ENCODE peak calls at places on chromosome 22, in five cellular contexts. F is K562, T is H1, G is HepG2, P is GM12878. E is an unnamed sample.

GRCh38 chr22:19036523-19037273 is 85.5 kb downstream of the DGCR2 start:
- DNase-seq in F (no peak), T (no peak), G (no peak), P (no peak), E (peak)

GRCh38 chr22:39522567-39523300 is 2.4 kb downstream of the ATF4 start:
- DNase-seq in F (no peak), T (no peak), G (no peak), P (no peak), E (no peak)

GRCh38 chr22:39868741-39869140 is 24.8 kb downstream of the ENTHD1 start:
- DNase-seq in F (no peak), T (no peak), G (no peak), P (peak), E (no peak)

GRCh38 chr22:35301370-35301874 is 1.7 kb downstream of the TOM1 start:
- DNase-seq in F (peak), T (no peak), G (peak), P (no peak), E (no peak)

GRCh38 chr22:36846949-36847348 is 13.9 kb upstream of the NCF4 start:
- DNase-seq in F (no peak), T (no peak), G (no peak), P (no peak), E (no peak)

GRCh38 chr22:39091136-39092081 is 5.6 kb upstream of the APOBEC3H start:
- DNase-seq in F (no peak), T (no peak), G (no peak), P (no peak), E (no peak)

GRCh38 chr22:35631597-35631996 is 14.5 kb upstream of the MB start:
- DNase-seq in F (peak), T (peak), G (peak), P (no peak), E (peak)

GRCh38 chr22:50691521-50691920 is 18.9 kb downstream of the SHANK3 start:
- DNase-seq in F (no peak), T (peak), G (peak), P (peak), E (no peak)

DNA sequence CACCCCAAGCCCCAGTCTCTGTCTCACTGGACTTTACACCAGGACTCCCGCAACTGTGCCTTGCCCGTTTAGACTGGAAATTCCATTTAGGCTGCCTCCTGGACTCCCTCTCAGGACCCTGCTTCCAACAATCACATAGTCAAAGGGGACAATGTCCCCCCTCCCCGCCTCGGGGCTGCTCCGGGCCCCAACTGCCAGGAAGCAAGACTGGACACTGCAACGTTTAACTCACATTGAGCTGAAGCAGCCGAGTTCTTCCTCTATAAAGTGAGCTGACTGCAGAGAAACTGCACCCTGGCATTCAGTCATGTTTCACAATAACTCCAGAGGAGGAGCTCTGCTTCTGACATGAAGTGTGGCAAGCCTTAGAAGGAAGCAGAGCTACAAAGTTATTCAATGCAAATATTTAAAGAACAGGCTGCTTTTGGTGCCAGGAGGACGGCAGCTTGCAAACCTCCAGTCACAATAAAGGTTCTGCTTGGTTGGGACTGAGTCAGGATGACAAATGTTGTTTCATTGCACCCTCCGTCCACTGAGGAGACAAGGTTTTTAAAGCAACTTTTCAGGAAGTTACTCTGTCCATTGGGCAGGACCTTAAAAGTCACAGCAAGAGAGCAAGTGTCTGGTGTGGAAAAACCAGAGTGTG is 19.9 kb downstream of the PACSIN2 start:
- DNase-seq in F (no peak), T (no peak), G (peak), P (peak), E (no peak)
- TF ChIP-seq SP1 in F (no peak), T (no peak), G (no peak), P (no peak), E (no peak)

DNA sequence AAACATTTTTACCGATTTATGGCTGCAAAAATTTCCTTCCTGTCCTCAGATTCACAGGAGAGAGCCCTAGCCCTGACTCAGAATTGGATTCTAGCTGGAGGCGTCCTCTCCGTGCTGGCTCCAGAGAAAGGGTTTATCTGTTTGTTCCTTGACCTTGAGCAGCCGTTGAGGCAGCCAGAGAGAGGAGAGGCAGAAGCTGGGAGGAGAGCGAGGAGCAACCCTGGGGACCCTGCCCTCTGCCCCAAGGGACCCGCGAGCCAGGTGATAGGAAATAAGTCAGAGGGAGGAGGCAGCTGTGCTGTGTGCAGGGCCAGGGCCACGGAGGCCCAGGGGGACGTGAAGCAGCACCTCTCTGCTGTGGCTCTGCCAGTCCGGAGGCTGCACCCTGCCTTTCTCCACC is 75.6 kb downstream of the IGLL1 start:
- DNase-seq in F (no peak), T (no peak), G (no peak), P (no peak), E (no peak)
- TF ChIP-seq ATF2 in F (no peak), T (no peak), G (no peak), P (no peak), E (no peak)

GRCh38 chr22:42637555-42637954 is 2.8 kb downstream of the ATP5MGL start:
- DNase-seq in F (no peak), T (no peak), G (no peak), P (no peak), E (no peak)
- TF ChIP-seq SP1 in F (no peak), T (no peak), G (no peak), P (no peak), E (no peak)

DNA sequence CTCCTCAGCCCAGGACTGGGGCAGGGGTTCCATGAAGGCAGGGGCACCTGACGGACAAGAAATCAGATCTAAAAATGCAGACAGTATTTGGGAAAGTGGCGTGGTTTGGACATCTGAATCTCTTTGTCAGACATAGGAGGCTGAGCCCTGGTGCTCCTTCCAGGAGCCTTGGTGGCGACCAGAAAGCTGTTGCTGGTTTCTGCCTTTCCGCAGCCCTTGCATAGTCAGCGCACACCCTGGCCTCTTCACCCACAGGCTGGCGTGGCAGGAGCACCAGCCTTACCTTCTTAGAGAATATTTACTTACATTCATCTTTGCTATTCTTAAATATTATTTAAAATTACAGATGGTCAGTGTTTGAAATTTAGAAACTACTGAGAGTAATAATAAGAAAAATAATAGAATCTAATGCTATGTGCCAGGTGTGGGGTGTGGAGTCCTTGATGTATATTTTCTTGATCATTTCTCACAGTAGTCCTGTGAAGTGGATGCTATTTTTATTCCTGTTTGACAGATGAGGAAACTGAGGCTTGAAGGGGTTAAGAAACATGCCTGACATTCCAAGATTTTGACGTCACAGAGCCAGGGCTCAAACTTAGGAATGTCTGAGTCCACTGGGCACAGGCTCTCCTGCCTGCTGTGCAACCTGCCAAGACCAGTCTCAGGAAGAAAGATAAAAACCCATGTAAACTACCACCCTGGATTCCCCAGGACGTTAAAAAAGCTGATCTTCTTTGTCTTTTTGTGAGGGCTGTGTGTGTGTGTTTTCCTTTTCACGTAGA is 51.6 kb downstream of the TBC1D22A start:
- DNase-seq in F (no peak), T (peak), G (no peak), P (no peak), E (no peak)
- TF ChIP-seq ATF2 in F (no peak), T (no peak), G (no peak), P (no peak), E (no peak)

DNA sequence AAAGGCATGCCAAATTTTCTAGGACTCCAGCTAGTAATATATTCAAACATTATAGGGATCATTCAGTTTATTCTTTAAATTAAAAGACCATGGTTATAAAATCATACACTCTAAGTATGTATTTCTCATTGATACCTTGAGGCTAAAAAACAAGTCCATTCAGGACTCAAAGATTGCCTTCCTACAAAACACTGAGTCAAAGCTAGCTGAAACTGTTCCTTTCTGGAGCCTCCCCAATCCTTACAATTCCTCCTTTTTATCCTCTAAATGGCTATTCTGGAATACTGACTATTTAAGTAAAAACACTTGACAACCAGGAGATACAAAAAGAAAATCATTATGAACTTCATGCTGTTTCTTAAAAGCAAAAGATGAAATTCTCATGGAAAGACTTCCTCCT is 4.9 kb upstream of the TTLL12 start:
- DNase-seq in F (no peak), T (no peak), G (no peak), P (no peak), E (no peak)
- TF ChIP-seq SP1 in F (no peak), T (no peak), G (no peak), P (no peak), E (no peak)

DNA sequence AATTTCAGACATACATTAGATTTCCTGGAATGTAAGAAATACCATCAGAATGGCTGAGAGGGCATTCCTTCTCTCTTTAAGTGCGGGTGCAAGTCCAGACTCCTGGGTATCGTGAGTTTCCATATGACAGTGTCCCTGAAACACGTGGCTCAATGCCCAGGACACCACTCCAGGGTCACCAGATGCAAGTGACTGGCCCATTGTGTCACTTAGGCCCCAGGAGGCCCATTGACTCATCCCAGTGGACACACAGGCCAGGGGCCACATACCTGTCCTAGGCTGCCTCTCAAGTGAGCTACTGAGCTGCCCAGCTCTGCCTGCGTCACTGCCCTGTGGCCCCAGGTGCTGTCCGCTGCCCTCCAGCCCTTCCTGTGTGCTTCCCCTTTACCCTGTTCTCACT is 18.5 kb downstream of the FBLN1 start:
- DNase-seq in F (no peak), T (no peak), G (peak), P (no peak), E (no peak)
- TF ChIP-seq ATF2 in F (no peak), T (no peak), G (no peak), P (no peak), E (no peak)